ENCODE peak calls at places on chromosomes 12 and 14, in four cellular contexts. B, H, W and C are unnamed samples.

GRCh38 chr14:32019271-32019670 is 57.8 kb upstream of the ARHGAP5 start:
- DNase-seq in B (no peak), H (no peak), W (no peak), C (no peak)

GRCh38 chr12:89243786-89244185 is 108.5 kb downstream of the DUSP6 start:
- DNase-seq in B (no peak), H (no peak), W (no peak), C (no peak)

GRCh38 chr12:102950107-102950949 is 7.1 kb upstream of the ASCL1 start:
- DNase-seq in B (no peak), H (peak), W (no peak), C (peak)

GRCh38 chr14:42854061-42854460 is 1247.4 kb downstream of the LRFN5 start:
- DNase-seq in B (no peak), H (no peak), W (no peak), C (no peak)

GRCh38 chr14:103512701-103513611 is 9.7 kb downstream of the CKB start:
- DNase-seq in B (no peak), H (no peak), W (no peak), C (no peak)

GRCh38 chr12:5807090-5807414 is 138.0 kb downstream of the ANO2 start:
- DNase-seq in B (no peak), H (no peak), W (no peak), C (no peak)

GRCh38 chr14:70886421-70887206 is 20.6 kb upstream of the PCNX1 start:
- DNase-seq in B (no peak), H (no peak), W (peak), C (no peak)

GRCh38 chr12:27821259-27821973 is 41.4 kb upstream of the MANSC4 start:
- DNase-seq in B (peak), H (peak), W (peak), C (peak)

GRCh38 chr12:116280590-116281290 is 3.2 kb upstream of the MED13L start:
- DNase-seq in B (no peak), H (peak), W (no peak), C (no peak)

GRCh38 chr14:47674546-47675238 is 713 bp downstream of the MDGA2 start:
- DNase-seq in B (no peak), H (no peak), W (no peak), C (peak)

GRCh38 chr14:104845033-104845666 is 19.9 kb upstream of the CEP170B start:
- DNase-seq in B (no peak), H (no peak), W (no peak), C (no peak)

GRCh38 chr12:113162102-113163029 is 12.8 kb downstream of the CFAP73 start:
- DNase-seq in B (peak), H (no peak), W (no peak), C (peak)

GRCh38 chr14:89805501-89805900 is 149.0 kb downstream of the EFCAB11 start:
- DNase-seq in B (no peak), H (no peak), W (no peak), C (no peak)

GRCh38 chr14:89797148-89797547 is 157.4 kb downstream of the EFCAB11 start:
- DNase-seq in B (no peak), H (no peak), W (no peak), C (no peak)

DNA sequence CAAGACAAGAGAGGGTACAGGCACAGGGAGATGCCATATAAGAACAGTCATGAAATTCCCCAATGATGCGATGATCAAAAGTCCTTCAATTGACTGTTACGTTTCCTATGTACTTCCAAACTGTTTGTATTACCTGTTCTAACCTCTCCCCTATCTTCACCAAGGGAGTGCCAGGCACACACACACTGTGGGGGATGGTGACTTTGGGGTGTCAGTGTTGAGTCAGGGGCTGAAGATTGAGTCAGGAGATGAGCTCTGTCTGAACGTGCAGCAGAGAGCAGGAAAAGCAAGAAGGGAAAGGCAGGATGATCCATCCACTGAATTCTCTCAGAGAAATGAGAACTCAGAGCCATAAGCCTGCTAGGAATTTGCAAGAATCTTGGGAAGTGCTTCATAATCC is 153.4 kb downstream of the EFCAB11 start:
- DNase-seq in B (no peak), H (no peak), W (no peak), C (no peak)
- TF ChIP-seq ETV6 in B (no peak), H (no peak), W (no peak), C (no peak)

GRCh38 chr14:58821421-58821820 is 183.7 kb downstream of the DACT1 start:
- DNase-seq in B (no peak), H (no peak), W (no peak), C (no peak)

GRCh38 chr14:58824796-58825195 is 187.0 kb downstream of the DACT1 start:
- DNase-seq in B (no peak), H (no peak), W (no peak), C (no peak)

GRCh38 chr14:58822856-58823255 is 185.1 kb downstream of the DACT1 start:
- DNase-seq in B (no peak), H (no peak), W (no peak), C (no peak)

GRCh38 chr14:58824106-58824505 is 186.3 kb downstream of the DACT1 start:
- DNase-seq in B (no peak), H (no peak), W (no peak), C (no peak)

GRCh38 chr14:58823309-58823708 is 185.5 kb downstream of the DACT1 start:
- DNase-seq in B (no peak), H (no peak), W (no peak), C (no peak)
- TF ChIP-seq ESRRA in B (no peak), H (no peak), W (no peak), C (no peak)

GRCh38 chr14:77268989-77269595 is 1.9 kb downstream of the NGB start:
- DNase-seq in B (no peak), H (no peak), W (no peak), C (no peak)
- TF ChIP-seq ETV6 in B (no peak), H (no peak), W (no peak), C (no peak)

GRCh38 chr14:74501135-74501614 is 7.6 kb downstream of the ISCA2 start:
- DNase-seq in B (peak), H (peak), W (no peak), C (peak)
- TF ChIP-seq ESRRA in B (no peak), H (no peak), W (no peak), C (no peak)

DNA sequence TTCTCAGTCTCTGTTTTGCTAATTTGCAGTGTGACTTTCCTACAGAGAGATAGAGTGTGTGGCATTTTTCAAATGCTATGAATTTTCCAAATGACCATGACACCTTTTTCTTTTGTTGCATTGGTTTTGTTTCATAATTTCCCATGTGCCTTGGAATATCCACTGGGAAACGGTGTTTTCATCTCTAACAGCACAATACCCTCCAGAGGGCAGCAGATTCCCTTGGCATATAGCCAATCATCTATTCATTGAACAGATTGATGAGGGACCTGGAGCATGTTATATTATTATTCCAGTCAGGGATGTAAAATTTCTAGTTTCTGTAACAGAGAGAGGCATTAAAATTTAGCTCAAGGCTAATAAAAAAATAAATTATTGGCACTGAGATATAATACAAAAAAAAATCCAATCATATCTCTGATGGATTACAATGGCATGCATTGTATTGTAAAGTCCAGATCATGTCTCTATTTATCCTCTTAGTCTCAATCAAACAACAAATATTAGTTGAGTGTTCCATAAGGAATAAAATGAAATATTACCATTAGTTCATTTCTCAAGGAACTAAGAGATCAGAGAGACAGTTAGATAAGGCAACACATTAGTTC is 29.6 kb upstream of the NTN4 start:
- DNase-seq in B (peak), H (peak), W (no peak), C (no peak)
- TF ChIP-seq ETV6 in B (no peak), H (no peak), W (no peak), C (no peak)

GRCh38 chr14:106844608-106845285 is 1318.4 kb downstream of the TMEM121 start:
- DNase-seq in B (no peak), H (peak), W (no peak), C (no peak)
- TF ChIP-seq ESRRA in B (no peak), H (no peak), W (no peak), C (no peak)

GRCh38 chr14:24432259-24433131 is 2.7 kb downstream of the KHNYN start:
- DNase-seq in B (no peak), H (no peak), W (no peak), C (no peak)
- TF ChIP-seq ETV6 in B (no peak), H (no peak), W (no peak), C (no peak)

GRCh38 chr12:7498832-7499231 is 4.7 kb downstream of the CD163 start:
- DNase-seq in B (no peak), H (no peak), W (no peak), C (no peak)
- TF ChIP-seq ESRRA in B (no peak), H (no peak), W (no peak), C (no peak)

GRCh38 chr12:52946334-52946733 is 2.6 kb upstream of the KRT18 start:
- DNase-seq in B (no peak), H (no peak), W (no peak), C (no peak)

GRCh38 chr12:52947738-52948423 is 1.0 kb upstream of the KRT18 start:
- DNase-seq in B (peak), H (no peak), W (no peak), C (peak)

GRCh38 chr12:52945389-52946232 is 3.3 kb upstream of the KRT18 start:
- DNase-seq in B (peak), H (peak), W (no peak), C (peak)

GRCh38 chr12:52944683-52945388 is 4.1 kb upstream of the KRT18 start:
- DNase-seq in B (no peak), H (no peak), W (no peak), C (no peak)

GRCh38 chr12:52946797-52947547 is 1.9 kb upstream of the KRT18 start:
- DNase-seq in B (peak), H (peak), W (no peak), C (no peak)
- TF ChIP-seq ETV6 in B (no peak), H (no peak), W (no peak), C (no peak)

GRCh38 chr14:69752773-69753172 is 14.2 kb upstream of the SRSF5 start:
- DNase-seq in B (no peak), H (no peak), W (no peak), C (no peak)

GRCh38 chr14:69750495-69750894 is 16.4 kb upstream of the SRSF5 start:
- DNase-seq in B (no peak), H (no peak), W (no peak), C (no peak)

GRCh38 chr14:69755784-69756183 is 11.2 kb upstream of the SRSF5 start:
- DNase-seq in B (no peak), H (peak), W (no peak), C (no peak)

GRCh38 chr14:69755299-69755698 is 11.6 kb upstream of the SRSF5 start:
- DNase-seq in B (no peak), H (no peak), W (no peak), C (no peak)

DNA sequence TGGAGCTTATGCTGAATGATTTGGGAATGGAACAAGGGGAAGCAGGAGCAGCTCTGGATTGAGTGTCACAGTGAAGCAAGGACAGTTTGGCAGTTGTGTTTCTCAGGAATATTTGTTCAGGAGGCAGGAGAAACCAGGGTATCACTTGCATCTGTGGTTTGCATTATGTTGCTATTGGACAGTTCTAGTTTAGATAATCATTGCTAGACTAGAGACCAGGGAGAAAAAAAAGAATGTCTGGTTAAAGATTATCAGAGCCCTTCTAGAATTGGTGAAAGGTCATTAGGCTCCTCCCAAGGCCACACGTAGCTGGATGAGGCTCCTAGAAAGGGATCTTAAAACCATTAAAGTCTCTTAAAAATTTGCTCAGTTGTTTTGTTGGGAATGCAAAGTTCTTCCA is 17.0 kb upstream of the SRSF5 start:
- DNase-seq in B (no peak), H (peak), W (peak), C (no peak)
- TF ChIP-seq ESRRA in B (no peak), H (no peak), W (no peak), C (no peak)